ENCODE peak calls at places on chromosomes 7 and 10, in five cellular contexts. G is DND-41, I is fibroblast of pulmonary artery, R is neural progenitor cell, Q is HCT116. S is an unnamed sample.

GRCh38 chr10:22712959-22713852 is 1.2 kb downstream of the PIP4K2A start:
- DNase-seq in Q (no peak), I (peak), G (peak), R (peak), S (no peak)

GRCh38 chr10:61586829-61587228 is 75.9 kb upstream of the CABCOCO1 start:
- DNase-seq in G (no peak), R (no peak), Q (no peak), I (no peak), S (no peak)

GRCh38 chr7:44455155-44455554 is 35.3 kb downstream of the NUDCD3 start:
- DNase-seq in I (no peak), R (no peak), Q (no peak), G (no peak), S (no peak)

GRCh38 chr10:12130237-12130872 is 878 bp downstream of the SEC61A2 start:
- DNase-seq in Q (peak), I (peak), G (peak), R (peak), S (no peak)

GRCh38 chr10:72088879-72089585 is 681 bp upstream of the SPOCK2 start:
- DNase-seq in G (peak), I (peak), Q (no peak), R (peak), S (no peak)

GRCh38 chr10:28587970-28588290 is 55.0 kb downstream of the WAC start:
- DNase-seq in Q (no peak), I (peak), G (no peak), R (no peak), S (no peak)

GRCh38 chr7:134782121-134782623 is 2.7 kb downstream of the CALD1 start:
- DNase-seq in G (no peak), I (peak), Q (no peak), R (no peak), S (no peak)

GRCh38 chr7:5206686-5207085 is 16.7 kb downstream of the WIPI2 start:
- DNase-seq in Q (no peak), R (no peak), I (no peak), G (no peak), S (no peak)

GRCh38 chr7:388461-388960 is 98.5 kb downstream of the FOXL3 start:
- DNase-seq in R (no peak), G (no peak), Q (no peak), I (no peak), S (no peak)

GRCh38 chr10:89853796-89854195 is 152.4 kb downstream of the KIF20B start:
- DNase-seq in G (no peak), Q (no peak), R (peak), I (no peak), S (no peak)

GRCh38 chr10:32501906-32502305 is 56.0 kb downstream of the CCDC7 start:
- DNase-seq in G (no peak), R (no peak), I (no peak), Q (no peak), S (no peak)

GRCh38 chr10:28249512-28249911 is 53.4 kb downstream of the MPP7 start:
- DNase-seq in G (no peak), Q (no peak), I (no peak), R (no peak), S (no peak)

GRCh38 chr10:123149568-123150228 is 1.8 kb downstream of the HMX2 start:
- DNase-seq in I (peak), R (peak), G (no peak), Q (no peak), S (no peak)

GRCh38 chr7:142956951-142957623 is 5.1 kb downstream of the KEL start:
- DNase-seq in I (peak), G (no peak), Q (peak), R (no peak), S (no peak)

GRCh38 chr7:158267737-158268435 is 319.7 kb downstream of the PTPRN2 start:
- DNase-seq in G (no peak), Q (no peak), R (no peak), I (no peak), S (no peak)

GRCh38 chr7:149869867-149870266 is 3.9 kb upstream of the ATP6V0E2 start:
- DNase-seq in R (no peak), G (peak), I (no peak), Q (no peak), S (no peak)

GRCh38 chr10:100687143-100687953 is 58.0 kb upstream of the PAX2 start:
- DNase-seq in Q (no peak), I (no peak), G (peak), R (peak), S (no peak)

GRCh38 chr10:5525581-5526271 is 965 bp downstream of the CALML3 start:
- DNase-seq in G (no peak), I (no peak), Q (no peak), R (no peak), S (no peak)

GRCh38 chr7:129859188-129859587 is 93.6 kb downstream of the UBE2H start:
- DNase-seq in Q (no peak), I (peak), R (no peak), G (no peak), S (no peak)

GRCh38 chr7:25864943-25865633 is 286.9 kb upstream of the NFE2L3 start:
- DNase-seq in Q (no peak), I (no peak), R (no peak), G (no peak), S (no peak)

GRCh38 chr7:51366930-51367613 is 50.5 kb upstream of the COBL start:
- DNase-seq in I (peak), G (peak), R (peak), Q (no peak), S (peak)

GRCh38 chr10:52951819-52952218 is 179.2 kb upstream of the MBL2 start:
- DNase-seq in I (peak), R (peak), Q (no peak), G (no peak), S (no peak)

GRCh38 chr7:13898957-13899670 is 90.4 kb downstream of the ETV1 start:
- DNase-seq in I (no peak), G (no peak), R (peak), Q (no peak), S (no peak)

GRCh38 chr10:94546058-94546595 is 539 bp downstream of the HELLS start:
- DNase-seq in Q (no peak), R (peak), I (peak), G (no peak), S (no peak)

GRCh38 chr7:140051822-140052221 is 10.9 kb downstream of the PARP12 start:
- DNase-seq in Q (no peak), R (no peak), I (no peak), G (no peak), S (no peak)

GRCh38 chr10:24344279-24344678 is 135.3 kb downstream of the KIAA1217 start:
- DNase-seq in G (peak), I (peak), R (no peak), Q (no peak), S (no peak)

GRCh38 chr10:18224626-18225445 is 84.6 kb downstream of the CACNB2 start:
- DNase-seq in I (no peak), R (peak), Q (no peak), G (no peak), S (no peak)

GRCh38 chr7:100122568-100122967 is 3.1 kb downstream of the CNPY4 start:
- DNase-seq in I (no peak), Q (no peak), R (no peak), G (no peak), S (no peak)

GRCh38 chr7:107661865-107662379 is 1.3 kb downstream of the SLC26A4 start:
- DNase-seq in G (no peak), R (peak), Q (no peak), I (no peak), S (no peak)

GRCh38 chr7:28433604-28434254 is 21.4 kb downstream of the CREB5 start:
- DNase-seq in G (no peak), Q (no peak), R (no peak), I (peak), S (no peak)

GRCh38 chr7:157432957-157433576 is 96.3 kb downstream of the DNAJB6 start:
- DNase-seq in Q (no peak), I (peak), G (peak), R (peak), S (peak)

GRCh38 chr10:102620615-102621417 is 23.5 kb upstream of the TRIM8 start:
- DNase-seq in R (no peak), Q (no peak), G (no peak), I (no peak), S (no peak)

GRCh38 chr7:69677054-69677847 is 79.0 kb downstream of the AUTS2 start:
- DNase-seq in G (no peak), I (no peak), Q (no peak), R (peak), S (no peak)
- TF ChIP-seq CTCF in G (peak), I (peak), Q (no peak), R (peak), S (peak)

DNA sequence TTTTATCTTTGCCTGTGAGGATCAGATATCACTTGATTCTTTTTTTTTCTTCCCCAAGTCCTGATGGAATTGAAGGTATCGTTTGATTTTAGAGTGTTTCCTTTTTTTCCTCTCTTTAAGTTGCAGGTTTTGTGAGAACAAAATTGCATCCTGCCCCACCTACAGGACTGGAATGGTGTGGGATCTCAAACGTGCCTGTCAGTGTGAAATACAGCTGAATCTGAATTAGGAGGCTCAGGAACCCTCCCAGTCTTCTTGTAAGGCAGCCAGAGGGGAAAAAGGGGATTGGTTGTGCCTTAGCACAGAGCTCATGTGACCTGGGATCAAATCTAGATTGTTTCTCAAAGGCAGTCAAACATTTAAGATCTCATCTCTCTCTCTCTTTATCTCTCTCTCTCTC is 32.7 kb upstream of the KLHL7 start:
- DNase-seq in R (peak), Q (no peak), G (no peak), I (no peak), S (no peak)
- TF ChIP-seq CTCF in R (peak), Q (peak), G (no peak), I (no peak), S (no peak)

GRCh38 chr7:8433477-8434289 is at the start of gene NXPH1:
- DNase-seq in R (peak), I (no peak), G (no peak), Q (no peak), S (peak)
- TF ChIP-seq CTCF in R (peak), I (no peak), G (no peak), Q (no peak), S (peak)

DNA sequence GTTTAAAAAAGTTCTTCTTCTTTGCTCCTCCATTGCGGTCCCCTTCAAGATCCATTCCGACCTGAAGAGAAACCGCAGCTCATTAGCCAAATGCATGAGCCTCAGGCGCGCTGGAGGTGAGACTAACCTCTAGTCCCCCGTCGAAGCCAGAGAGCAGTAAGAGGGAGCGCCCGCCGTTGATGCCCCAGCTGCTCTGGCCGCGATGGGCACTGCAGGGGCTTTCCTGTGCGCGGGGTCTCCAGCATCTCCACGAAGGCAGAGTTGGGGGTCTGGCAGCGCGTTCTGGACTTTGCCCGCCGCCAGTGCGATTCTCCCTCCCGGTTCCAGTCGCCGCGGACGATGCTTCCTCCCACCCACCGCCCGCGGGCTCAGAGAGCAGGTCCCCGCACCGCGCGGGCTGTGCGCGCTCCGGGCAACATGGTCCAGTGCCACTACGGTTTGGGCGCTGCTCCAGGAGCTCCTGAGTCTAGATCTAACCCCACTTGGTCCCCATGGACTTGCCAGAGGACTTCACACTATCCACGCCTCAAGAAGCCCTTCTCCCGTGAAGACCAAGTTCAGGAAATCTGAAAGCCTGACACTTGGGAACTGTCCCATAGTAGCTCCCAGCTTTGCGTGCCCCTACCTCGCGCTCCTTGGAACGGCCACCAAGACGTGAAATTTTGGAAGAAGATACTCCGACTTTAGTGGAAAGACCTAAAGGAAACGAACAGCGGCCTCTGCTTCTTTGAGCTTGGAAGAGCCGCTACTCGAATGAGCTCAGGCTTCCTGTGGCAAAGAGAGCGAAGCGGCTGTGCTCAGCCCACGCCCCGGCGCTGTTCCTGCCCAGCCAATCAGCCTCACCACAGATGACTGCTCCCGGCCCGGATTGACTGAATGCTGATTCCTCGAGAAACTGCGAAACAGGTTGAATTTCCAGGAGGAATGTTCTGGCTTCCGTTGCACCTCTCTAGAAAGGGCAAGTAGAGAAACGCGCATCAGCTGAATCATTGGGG is at the start of gene ABCB1:
- DNase-seq in G (no peak), R (peak), I (peak), Q (peak), S (no peak)
- TF ChIP-seq CTCF in G (no peak), R (no peak), I (no peak), Q (no peak), S (no peak)

GRCh38 chr10:103854687-103855423 is 521 bp downstream of the SH3PXD2A start:
- DNase-seq in G (peak), Q (no peak), R (peak), I (no peak), S (no peak)
- TF ChIP-seq CTCF in G (no peak), Q (no peak), R (peak), I (peak), S (no peak)